ENCODE peak calls at places on chromosome 12, in six cellular contexts. G is tibial artery; Y is pancreas; H is CD8-positive, alpha-beta T cell; Q is upper lobe of left lung; W is adrenal gland. U is an unnamed sample.

GRCh38 chr12:29780084-29780483 is 3.7 kb downstream of the TMTC1 start:
- DNase-seq in G (no peak), Q (no peak), H (no peak), W (no peak), Y (no peak), U (no peak)

GRCh38 chr12:56551070-56551469 is 29.4 kb downstream of the RBMS2 start:
- DNase-seq in Q (no peak), Y (no peak), W (no peak), H (no peak), G (no peak), U (no peak)

GRCh38 chr12:1676043-1676442 is 14.8 kb upstream of the ADIPOR2 start:
- DNase-seq in Q (no peak), H (no peak), W (no peak), Y (no peak), G (no peak), U (no peak)

GRCh38 chr12:116278667-116279066 is 1.2 kb upstream of the MED13L start:
- DNase-seq in G (no peak), Y (no peak), H (no peak), W (no peak), Q (no peak), U (no peak)

GRCh38 chr12:75558262-75558661 is 46.9 kb upstream of the KRR1 start:
- DNase-seq in G (no peak), W (no peak), H (no peak), Y (no peak), Q (no peak), U (no peak)

GRCh38 chr12:116309343-116309742 is 31.9 kb upstream of the MED13L start:
- DNase-seq in H (no peak), Q (no peak), W (no peak), Y (no peak), G (no peak), U (no peak)

GRCh38 chr12:64571346-64571745 is 38.9 kb upstream of the RASSF3 start:
- DNase-seq in G (no peak), W (no peak), Y (no peak), H (no peak), Q (no peak), U (no peak)

GRCh38 chr12:120065472-120065871 is 51.1 kb downstream of the RAB35 start:
- DNase-seq in H (no peak), W (no peak), G (no peak), Q (no peak), Y (no peak), U (no peak)

GRCh38 chr12:42332301-42332894 is 6.4 kb downstream of the PPHLN1 start:
- DNase-seq in G (no peak), W (no peak), Q (no peak), H (peak; percentile 34), Y (no peak), U (no peak)

GRCh38 chr12:264269-264668 is 1.6 kb upstream of the SLC6A13 start:
- DNase-seq in Q (no peak), Y (no peak), W (no peak), H (no peak), G (no peak), U (no peak)

GRCh38 chr12:108833355-108833733 is 24.0 kb downstream of the SSH1 start:
- DNase-seq in G (no peak), Y (no peak), W (no peak), Q (peak; percentile 60), H (no peak), U (peak; percentile 86)

GRCh38 chr12:79375050-79375449 is 315.7 kb downstream of the PAWR start:
- DNase-seq in W (no peak), Y (no peak), Q (no peak), H (no peak), G (no peak), U (no peak)

GRCh38 chr12:49645151-49646039 is 22.0 kb downstream of the PRPF40B start:
- DNase-seq in W (no peak), Y (peak; percentile 46), G (no peak), Q (peak; percentile 47), H (no peak), U (no peak)

GRCh38 chr12:131827961-131828534 is at the start of gene MMP17:
- DNase-seq in Y (peak; percentile 70), Q (peak; percentile 90), G (no peak), H (peak; percentile 37), W (no peak), U (no peak)

GRCh38 chr12:116370004-116370404 is 92.5 kb upstream of the MED13L start:
- DNase-seq in H (no peak), W (no peak), G (no peak), Q (no peak), Y (no peak), U (peak; percentile 77)

GRCh38 chr12:46678441-46678840 is 147.4 kb downstream of the SLC38A4 start:
- DNase-seq in Q (no peak), G (no peak), Y (no peak), W (no peak), H (no peak), U (no peak)

GRCh38 chr12:46676396-46676795 is 149.4 kb downstream of the SLC38A4 start:
- DNase-seq in G (no peak), H (no peak), Q (no peak), W (no peak), Y (no peak), U (no peak)

GRCh38 chr12:46676797-46677520 is 148.8 kb downstream of the SLC38A4 start:
- DNase-seq in Y (no peak), W (no peak), H (no peak), G (no peak), Q (no peak), U (no peak)

GRCh38 chr12:46679754-46680153 is 146.0 kb downstream of the SLC38A4 start:
- DNase-seq in Q (no peak), Y (no peak), H (no peak), G (no peak), W (no peak), U (no peak)

DNA sequence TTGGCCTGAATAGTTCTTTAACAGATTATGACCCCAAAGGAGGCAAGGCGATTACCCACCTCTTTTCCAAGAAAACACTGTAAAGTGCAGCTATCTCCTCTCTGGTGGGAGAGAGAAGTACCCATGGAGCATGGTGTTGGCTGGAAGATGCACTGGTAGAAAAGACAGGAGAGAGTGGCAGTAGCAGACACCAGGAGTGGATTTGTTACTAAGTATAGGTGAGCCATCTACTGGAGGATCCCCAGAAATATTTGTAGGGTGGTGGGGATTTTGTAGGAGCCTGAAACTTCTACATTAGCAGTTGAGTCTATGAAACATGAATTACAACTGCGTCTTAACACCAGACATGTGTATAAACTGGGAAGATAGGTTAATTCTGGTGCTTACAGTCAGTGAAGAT is 148.0 kb downstream of the SLC38A4 start:
- DNase-seq in W (no peak), Y (no peak), Q (no peak), G (no peak), H (no peak), U (no peak)
- TF ChIP-seq CTCF in W (no peak), Y (no peak), Q (peak; percentile 6), G (no peak), H (no peak), U (peak; percentile 23)

DNA sequence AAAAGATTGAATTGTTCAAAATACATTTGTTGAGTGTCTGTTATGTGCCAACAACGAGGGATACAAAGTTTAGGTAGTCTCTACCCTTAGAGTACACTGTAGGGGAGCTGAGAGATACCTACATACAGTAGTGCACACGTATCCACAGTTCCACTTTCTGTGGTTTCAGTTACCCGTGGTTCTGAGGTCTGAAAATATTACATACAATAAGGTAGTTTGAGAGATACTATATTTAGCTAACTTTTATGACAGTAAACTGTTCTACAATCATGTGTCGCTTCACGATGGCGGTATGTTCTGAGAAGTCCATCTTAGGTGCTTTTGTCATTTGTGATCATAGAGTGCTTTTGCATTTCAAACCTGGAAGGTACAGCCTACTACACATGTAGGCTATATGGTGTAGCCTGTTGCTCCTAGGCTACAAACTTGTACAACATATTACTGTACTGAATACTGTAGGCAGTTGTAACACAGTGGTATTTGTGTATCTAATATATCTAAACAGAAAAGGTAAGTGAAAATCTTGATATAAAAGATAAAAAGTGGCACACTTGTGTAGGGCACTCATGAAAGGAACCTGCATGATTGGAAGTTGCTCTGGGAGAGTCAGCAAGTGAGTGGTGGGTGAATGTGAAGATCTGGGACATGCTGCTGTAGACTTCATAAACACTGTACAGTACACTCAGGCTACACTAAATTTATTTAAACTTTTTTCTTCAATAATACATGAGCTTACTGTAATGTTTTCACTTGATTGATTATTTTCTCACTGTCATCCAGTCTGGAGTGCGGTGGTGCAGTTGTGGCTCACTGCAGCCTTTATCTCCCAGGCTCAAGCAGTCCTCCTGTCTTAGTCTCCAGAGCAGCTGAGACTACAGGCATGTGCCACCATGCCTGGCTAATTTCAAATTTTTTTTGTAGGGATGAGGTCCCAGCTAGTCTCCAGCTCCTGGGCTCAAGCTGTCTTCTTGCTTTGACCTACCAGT is 4.0 kb downstream of the CPSF6 start:
- DNase-seq in G (no peak), H (no peak), Y (no peak), Q (no peak), W (no peak), U (no peak)
- H3K4me3 ChIP-seq in G (no peak overlapping the region), H (no peak overlapping the region), Y (no peak overlapping the region), Q (no peak overlapping the region), W (no peak overlapping the region), U (no peak overlapping the region)

DNA sequence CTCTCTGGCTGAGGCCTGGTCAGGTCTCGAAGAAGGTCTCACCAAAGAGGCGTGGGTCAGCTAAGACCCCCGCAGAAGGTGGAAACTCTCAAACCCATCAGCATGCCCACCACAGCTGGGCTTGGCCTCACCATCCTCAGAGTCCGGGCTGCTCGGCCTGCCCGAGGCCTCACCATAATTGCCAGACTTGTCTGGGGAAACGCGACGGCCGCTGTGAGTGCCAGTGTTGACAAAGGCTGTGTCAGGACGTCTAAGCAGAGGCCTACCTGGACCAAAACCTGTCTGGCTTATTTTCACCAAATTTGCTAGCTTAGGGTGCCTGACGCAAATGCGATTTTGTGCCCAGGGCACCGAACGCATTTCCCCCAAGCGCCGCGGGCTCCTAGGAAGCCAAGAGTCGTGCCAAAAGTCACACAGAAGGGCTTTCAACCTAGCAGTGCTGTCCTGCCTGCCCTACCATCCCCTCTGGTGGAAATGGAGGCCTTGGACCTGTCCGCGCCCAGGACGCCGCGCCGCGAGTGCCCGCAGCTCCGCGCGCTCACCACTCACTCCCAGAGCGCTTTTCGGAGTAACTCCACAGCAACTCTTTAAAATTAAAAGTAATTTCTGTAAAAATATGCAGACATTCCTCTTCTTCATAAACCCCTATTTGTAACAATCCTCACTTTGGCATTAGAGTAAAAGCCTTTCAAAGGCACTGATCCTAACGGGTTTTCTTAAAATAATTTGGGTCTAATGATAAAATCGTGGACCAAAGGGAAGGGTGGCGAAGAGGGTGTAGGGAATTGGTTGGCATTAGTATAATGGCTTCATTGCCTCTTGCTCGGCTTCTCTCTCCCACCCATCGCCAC is 1.2 kb upstream of the ALX1 start:
- DNase-seq in G (no peak), Y (peak; percentile 47), H (no peak), W (no peak), Q (peak; percentile 59), U (no peak)
- H3K27me3 ChIP-seq in G (peaks cover 26% of the 10 kb centered on the region), Y (peaks cover 86% of the 10 kb centered on the region), H (no peaks in the 10 kb centered on the region), W (peaks cover 93% of the 10 kb centered on the region), Q (no peaks in the 10 kb centered on the region), U (peaks cover 25% of the 10 kb centered on the region)

GRCh38 chr12:101564912-101565311 is 29.9 kb upstream of the MYBPC1 start:
- DNase-seq in W (no peak), G (no peak), Y (no peak), H (no peak), Q (no peak), U (no peak)

GRCh38 chr12:101566318-101566717 is 28.5 kb upstream of the MYBPC1 start:
- DNase-seq in H (no peak), Y (no peak), G (no peak), Q (no peak), W (no peak), U (no peak)

GRCh38 chr12:101567918-101568317 is 26.9 kb upstream of the MYBPC1 start:
- DNase-seq in W (no peak), H (no peak), Q (no peak), G (no peak), Y (no peak), U (no peak)

GRCh38 chr12:101573743-101574142 is 21.0 kb upstream of the MYBPC1 start:
- DNase-seq in W (no peak), G (no peak), Y (no peak), Q (no peak), H (no peak), U (no peak)

GRCh38 chr12:101570022-101570421 is 24.7 kb upstream of the MYBPC1 start:
- DNase-seq in W (no peak), G (no peak), Q (no peak), H (no peak), Y (no peak), U (peak; percentile 4)
- TF ChIP-seq CTCF in W (peak; percentile 50), G (peak; percentile 25), Q (peak; percentile 37), H (no peak), Y (peak; percentile 19), U (peak; percentile 35)